ENCODE peak calls at places on chromosomes 2 and 18, in eight cellular contexts. W, M, K, E, R, U, S and Z are unnamed samples. For H3K4me1, the result is how much of the 10 kb centered on the place peaks cover.

GRCh38 chr18:51029378-51029693 is 677 bp upstream of the SMAD4 start:
- DNase-seq in W (no peak), M (no peak), K (no peak), E (no peak), R (no peak), U (no peak), S (no peak), Z (no peak)

GRCh38 chr2:1802469-1803216 is 58.3 kb upstream of the PXDN start:
- DNase-seq in W (no peak), M (no peak), K (no peak), E (peak), R (no peak), U (no peak), S (peak), Z (no peak)

GRCh38 chr2:216735086-216735485 is 39.7 kb upstream of the IGFBP5 start:
- DNase-seq in W (no peak), M (no peak), K (peak), E (no peak), R (no peak), U (no peak), S (no peak), Z (no peak)

GRCh38 chr2:105518897-105519296 is 120.0 kb upstream of the FHL2 start:
- DNase-seq in W (no peak), M (no peak), K (peak), E (no peak), R (no peak), U (no peak), S (no peak), Z (no peak)

GRCh38 chr2:46770622-46771021 is 145.0 kb downstream of the MCFD2 start:
- DNase-seq in W (no peak), M (no peak), K (no peak), E (no peak), R (no peak), U (no peak), S (no peak), Z (no peak)

GRCh38 chr2:35819053-35819452 is 536.5 kb upstream of the CRIM1 start:
- DNase-seq in W (no peak), M (no peak), K (no peak), E (no peak), R (no peak), U (no peak), S (no peak), Z (no peak)

GRCh38 chr2:49914281-49914680 is 760.0 kb upstream of the FSHR start:
- DNase-seq in W (no peak), M (peak), K (no peak), E (no peak), R (no peak), U (no peak), S (no peak), Z (no peak)

GRCh38 chr2:62775367-62775668 is 69.8 kb downstream of the EHBP1 start:
- DNase-seq in W (no peak), M (no peak), K (no peak), E (no peak), R (no peak), U (no peak), S (no peak), Z (no peak)

GRCh38 chr2:21047161-21048009 is 3.5 kb upstream of the APOB start:
- DNase-seq in W (no peak), M (no peak), K (no peak), E (no peak), R (no peak), U (no peak), S (no peak), Z (no peak)

GRCh38 chr2:41720298-41720697 is 327.5 kb upstream of the PKDCC start:
- DNase-seq in W (no peak), M (no peak), K (no peak), E (no peak), R (no peak), U (no peak), S (no peak), Z (no peak)

DNA sequence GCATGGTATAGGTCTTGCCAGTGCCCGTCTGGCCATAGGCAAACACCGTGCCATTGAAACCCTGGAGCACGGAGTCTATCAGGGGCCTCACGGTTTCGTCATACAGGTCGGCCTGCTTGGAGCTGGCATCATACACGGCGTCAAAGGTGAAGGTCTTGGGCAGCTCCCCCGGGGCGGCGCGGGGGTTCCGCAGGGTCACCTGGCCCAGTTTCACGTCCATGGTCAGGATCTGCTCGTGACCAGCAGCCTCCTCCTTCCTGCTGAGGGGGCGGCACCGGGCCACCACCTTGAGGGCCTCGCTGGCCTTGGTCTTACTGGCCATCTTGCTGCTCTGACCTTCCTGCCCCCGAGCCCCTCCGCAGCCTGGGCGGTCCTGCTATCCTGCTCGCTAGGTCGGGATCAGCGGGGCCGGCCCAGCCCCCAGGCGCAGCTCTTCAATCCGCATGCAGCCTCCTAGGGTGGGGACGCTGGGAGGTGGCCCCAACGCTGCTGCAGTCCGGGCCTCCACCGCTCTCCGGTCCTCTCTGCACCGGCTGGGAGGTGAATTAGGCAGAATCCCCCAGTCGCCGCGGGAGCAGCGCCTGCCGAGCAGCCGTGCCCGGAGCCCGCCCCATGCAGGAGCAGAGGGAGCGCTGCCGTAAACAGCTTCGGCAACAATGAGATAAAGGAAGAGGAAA is 563 bp downstream of the KIF3C start:
- DNase-seq in W (peak), M (no peak), K (no peak), E (peak), R (peak), U (peak), S (peak), Z (no peak)
- H3K4me1 ChIP-seq in W (under half), M (under half), K (under half), E (under half), R (under half), U (under half), S (half or more), Z (under half)

DNA sequence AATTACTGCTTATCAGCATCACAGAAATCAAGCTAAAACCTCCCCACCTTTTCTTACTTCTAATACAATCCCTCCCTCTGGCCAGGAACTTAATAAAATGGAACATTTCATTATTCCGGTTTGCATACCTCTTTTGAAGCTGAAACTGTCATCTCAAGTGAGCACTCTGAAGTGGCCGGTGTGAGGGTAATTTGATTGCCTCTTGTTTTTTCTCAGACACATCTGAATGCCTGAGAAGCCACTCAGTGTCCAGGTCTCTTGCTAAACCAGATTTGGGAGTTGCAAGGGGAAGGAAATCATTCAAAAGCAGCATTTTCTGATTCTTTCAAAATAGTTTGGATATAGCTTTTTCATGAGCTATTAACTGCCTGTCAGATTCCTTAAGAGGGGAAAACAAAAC is 190.3 kb downstream of the C1D start:
- DNase-seq in W (no peak), M (no peak), K (no peak), E (peak), R (no peak), U (no peak), S (no peak), Z (no peak)
- H3K27ac ChIP-seq in W (no peak), M (no peak), K (no peak), E (peak), R (no peak), U (no peak), S (no peak), Z (no peak)

DNA sequence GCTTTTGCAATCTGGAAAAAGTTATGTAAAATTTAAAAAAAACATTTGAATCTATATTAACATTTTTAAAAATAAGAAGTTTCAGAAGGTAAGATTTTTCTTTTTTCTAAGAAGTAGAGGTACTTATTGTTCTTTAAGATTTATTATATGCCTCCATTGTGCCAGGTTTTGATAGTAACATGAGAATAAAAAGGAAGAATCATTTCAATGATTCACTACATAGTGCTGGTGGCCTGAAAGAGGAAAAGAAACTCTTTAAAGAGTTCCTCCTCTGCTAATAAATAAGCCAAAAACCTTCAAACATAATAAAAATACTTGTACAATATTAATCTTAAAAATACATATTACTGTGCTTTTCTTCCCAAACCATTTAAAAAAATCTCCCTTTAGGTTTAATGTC is 69.0 kb downstream of the ANKRD44 start:
- DNase-seq in W (no peak), M (no peak), K (no peak), E (no peak), R (no peak), U (no peak), S (no peak), Z (no peak)
- H3K4me1 ChIP-seq in W (under half), M (under half), K (under half), E (under half), R (half or more), U (under half), S (half or more), Z (half or more)

GRCh38 chr2:144834954-144835633 is 315.2 kb upstream of the ZEB2 start:
- DNase-seq in W (no peak), M (no peak), K (peak), E (peak), R (no peak), U (no peak), S (no peak), Z (no peak)
- H3K27ac ChIP-seq in W (no peak), M (no peak), K (no peak), E (no peak), R (no peak), U (no peak), S (no peak), Z (no peak)

DNA sequence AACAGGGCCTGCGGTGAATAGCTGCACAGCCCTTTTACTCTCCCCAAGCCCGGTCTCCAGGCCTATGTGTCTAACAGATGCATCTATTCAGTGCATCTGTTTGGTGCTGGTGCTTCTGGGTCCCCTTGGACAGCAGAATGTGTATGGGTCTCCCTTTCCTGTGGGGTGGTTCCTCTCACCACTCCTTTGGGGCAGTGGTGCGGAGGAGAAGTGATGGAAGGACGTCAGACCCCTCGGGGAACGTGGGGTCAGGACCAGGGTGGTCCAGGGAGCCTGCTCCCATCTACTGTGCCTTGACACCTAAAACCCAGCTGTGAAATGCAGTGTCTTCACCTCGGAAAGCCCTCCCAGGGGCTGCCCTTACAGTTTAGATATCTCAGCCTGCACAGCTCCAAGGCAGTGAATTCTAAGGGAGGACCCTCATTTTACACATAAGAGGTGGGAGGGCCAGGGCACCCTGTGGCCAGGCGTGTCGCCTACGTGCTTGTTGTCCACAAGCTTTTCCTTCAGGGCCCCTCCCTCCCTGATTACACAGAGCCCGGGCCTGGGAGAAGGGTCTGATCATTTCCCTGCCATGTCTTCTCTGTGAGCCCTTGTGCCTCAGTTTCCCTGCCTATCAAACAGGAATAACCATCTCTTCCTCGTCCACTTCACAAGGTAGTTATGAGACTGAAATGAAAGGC is 208.6 kb downstream of the KLHL29 start:
- DNase-seq in W (no peak), M (no peak), K (no peak), E (no peak), R (no peak), U (no peak), S (peak), Z (no peak)
- H3K4me1 ChIP-seq in W (under half), M (under half), K (under half), E (under half), R (under half), U (under half), S (under half), Z (under half)